ENCODE peak calls at places on chromosomes 1 and 21, in seven cellular contexts. One of them, this sample, is unnamed.

GRCh38 chr1:246151796-246152434 is 355.2 kb downstream of the SMYD3 start:
- DNase-seq in neuronal stem cell: no peak
- DNase-seq in H9: peak; percentile 49
- DNase-seq in mesenchymal stem cell: peak; percentile 60
- DNase-seq in H1: no peak
- DNase-seq in IMR-90: peak; percentile 9
- DNase-seq in trophoblast cell: peak; percentile 29
- DNase-seq in this sample: peak; percentile 67

GRCh38 chr1:226001852-226002666 is 2.9 kb upstream of the SDE2 start:
- DNase-seq in neuronal stem cell: no peak
- DNase-seq in H9: no peak
- DNase-seq in mesenchymal stem cell: no peak
- DNase-seq in H1: no peak
- DNase-seq in IMR-90: no peak
- DNase-seq in trophoblast cell: peak; percentile 56
- DNase-seq in this sample: peak; percentile 19

GRCh38 chr1:50920409-50920808 is 39.7 kb downstream of the FAF1 start:
- DNase-seq in neuronal stem cell: no peak
- DNase-seq in H9: no peak
- DNase-seq in mesenchymal stem cell: no peak
- DNase-seq in H1: no peak
- DNase-seq in IMR-90: no peak
- DNase-seq in trophoblast cell: no peak
- DNase-seq in this sample: no peak

GRCh38 chr1:111948209-111949131 is 41.0 kb downstream of the KCND3 start:
- DNase-seq in neuronal stem cell: no peak
- DNase-seq in H9: no peak
- DNase-seq in mesenchymal stem cell: no peak
- DNase-seq in H1: no peak
- DNase-seq in IMR-90: no peak
- DNase-seq in trophoblast cell: no peak
- DNase-seq in this sample: peak; percentile 89

GRCh38 chr21:41605178-41605933 is 97.4 kb upstream of the TMPRSS2 start:
- DNase-seq in neuronal stem cell: no peak
- DNase-seq in H9: no peak
- DNase-seq in mesenchymal stem cell: no peak
- DNase-seq in H1: no peak
- DNase-seq in IMR-90: no peak
- DNase-seq in trophoblast cell: no peak
- DNase-seq in this sample: no peak

GRCh38 chr1:113811353-113811887 is 856 bp downstream of the RSBN1 start:
- DNase-seq in neuronal stem cell: peak; percentile 44
- DNase-seq in H9: peak; percentile 35
- DNase-seq in mesenchymal stem cell: peak; percentile 44
- DNase-seq in H1: peak; percentile 5
- DNase-seq in IMR-90: peak; percentile 22
- DNase-seq in trophoblast cell: peak; percentile 73
- DNase-seq in this sample: peak; percentile 82

GRCh38 chr21:36113647-36114428 is 21.0 kb upstream of the CBR3 start:
- DNase-seq in neuronal stem cell: no peak
- DNase-seq in H9: no peak
- DNase-seq in mesenchymal stem cell: no peak
- DNase-seq in H1: no peak
- DNase-seq in IMR-90: no peak
- DNase-seq in trophoblast cell: peak; percentile 70
- DNase-seq in this sample: no peak

GRCh38 chr1:18484276-18484675 is 3.5 kb downstream of the KLHDC7A start:
- DNase-seq in neuronal stem cell: no peak
- DNase-seq in H9: no peak
- DNase-seq in mesenchymal stem cell: no peak
- DNase-seq in H1: no peak
- DNase-seq in IMR-90: no peak
- DNase-seq in trophoblast cell: no peak
- DNase-seq in this sample: no peak

GRCh38 chr1:61226791-61227567 is 144.6 kb downstream of the NFIA start:
- DNase-seq in neuronal stem cell: no peak
- DNase-seq in H9: no peak
- DNase-seq in mesenchymal stem cell: no peak
- DNase-seq in H1: no peak
- DNase-seq in IMR-90: no peak
- DNase-seq in trophoblast cell: no peak
- DNase-seq in this sample: no peak

GRCh38 chr1:21059021-21059420 is 117.7 kb downstream of the EIF4G3 start:
- DNase-seq in neuronal stem cell: no peak
- DNase-seq in H9: no peak
- DNase-seq in mesenchymal stem cell: no peak
- DNase-seq in H1: no peak
- DNase-seq in IMR-90: peak; percentile 34
- DNase-seq in trophoblast cell: no peak
- DNase-seq in this sample: no peak

GRCh38 chr21:33844890-33845205 is 70.8 kb downstream of the ATP5PO start:
- DNase-seq in neuronal stem cell: no peak
- DNase-seq in H9: no peak
- DNase-seq in mesenchymal stem cell: no peak
- DNase-seq in H1: no peak
- DNase-seq in IMR-90: no peak
- DNase-seq in trophoblast cell: no peak
- DNase-seq in this sample: no peak

GRCh38 chr1:11719313-11720032 is 16.5 kb upstream of the AGTRAP start:
- DNase-seq in neuronal stem cell: peak; percentile 48
- DNase-seq in H9: peak; percentile 67
- DNase-seq in mesenchymal stem cell: peak; percentile 56
- DNase-seq in H1: no peak
- DNase-seq in IMR-90: peak; percentile 61
- DNase-seq in trophoblast cell: peak; percentile 84
- DNase-seq in this sample: peak; percentile 45

GRCh38 chr1:10866314-10867091 is 70.1 kb upstream of the CASZ1 start:
- DNase-seq in neuronal stem cell: no peak
- DNase-seq in H9: peak; percentile 68
- DNase-seq in mesenchymal stem cell: peak; percentile 22
- DNase-seq in H1: no peak
- DNase-seq in IMR-90: peak; percentile 48
- DNase-seq in trophoblast cell: peak; percentile 10
- DNase-seq in this sample: peak; percentile 51

GRCh38 chr1:192657760-192658159 is 21.8 kb downstream of the RGS13 start:
- DNase-seq in neuronal stem cell: no peak
- DNase-seq in H9: no peak
- DNase-seq in mesenchymal stem cell: no peak
- DNase-seq in H1: no peak
- DNase-seq in IMR-90: no peak
- DNase-seq in trophoblast cell: peak; percentile 10
- DNase-seq in this sample: no peak

GRCh38 chr1:3219005-3219724 is 150.2 kb downstream of the PRDM16 start:
- DNase-seq in neuronal stem cell: no peak
- DNase-seq in H9: no peak
- DNase-seq in mesenchymal stem cell: no peak
- DNase-seq in H1: no peak
- DNase-seq in IMR-90: no peak
- DNase-seq in trophoblast cell: no peak
- DNase-seq in this sample: no peak

GRCh38 chr1:43455205-43455889 is 1.6 kb upstream of the HYI start:
- DNase-seq in neuronal stem cell: no peak
- DNase-seq in H9: no peak
- DNase-seq in mesenchymal stem cell: no peak
- DNase-seq in H1: no peak
- DNase-seq in IMR-90: no peak
- DNase-seq in trophoblast cell: no peak
- DNase-seq in this sample: no peak

GRCh38 chr21:25171438-25171837 is 435.8 kb downstream of the MRPL39 start:
- DNase-seq in neuronal stem cell: no peak
- DNase-seq in H9: no peak
- DNase-seq in mesenchymal stem cell: no peak
- DNase-seq in H1: no peak
- DNase-seq in IMR-90: peak; percentile 15
- DNase-seq in trophoblast cell: no peak
- DNase-seq in this sample: no peak

GRCh38 chr1:213474054-213474453 is 423.0 kb downstream of the RPS6KC1 start:
- DNase-seq in neuronal stem cell: no peak
- DNase-seq in H9: peak; percentile 31
- DNase-seq in mesenchymal stem cell: no peak
- DNase-seq in H1: no peak
- DNase-seq in IMR-90: no peak
- DNase-seq in trophoblast cell: no peak
- DNase-seq in this sample: peak; percentile 40

GRCh38 chr1:240245629-240246020 is 153.9 kb downstream of the FMN2 start:
- DNase-seq in neuronal stem cell: no peak
- DNase-seq in H9: no peak
- DNase-seq in mesenchymal stem cell: no peak
- DNase-seq in H1: no peak
- DNase-seq in IMR-90: peak; percentile 31
- DNase-seq in trophoblast cell: peak; percentile 47
- DNase-seq in this sample: no peak

DNA sequence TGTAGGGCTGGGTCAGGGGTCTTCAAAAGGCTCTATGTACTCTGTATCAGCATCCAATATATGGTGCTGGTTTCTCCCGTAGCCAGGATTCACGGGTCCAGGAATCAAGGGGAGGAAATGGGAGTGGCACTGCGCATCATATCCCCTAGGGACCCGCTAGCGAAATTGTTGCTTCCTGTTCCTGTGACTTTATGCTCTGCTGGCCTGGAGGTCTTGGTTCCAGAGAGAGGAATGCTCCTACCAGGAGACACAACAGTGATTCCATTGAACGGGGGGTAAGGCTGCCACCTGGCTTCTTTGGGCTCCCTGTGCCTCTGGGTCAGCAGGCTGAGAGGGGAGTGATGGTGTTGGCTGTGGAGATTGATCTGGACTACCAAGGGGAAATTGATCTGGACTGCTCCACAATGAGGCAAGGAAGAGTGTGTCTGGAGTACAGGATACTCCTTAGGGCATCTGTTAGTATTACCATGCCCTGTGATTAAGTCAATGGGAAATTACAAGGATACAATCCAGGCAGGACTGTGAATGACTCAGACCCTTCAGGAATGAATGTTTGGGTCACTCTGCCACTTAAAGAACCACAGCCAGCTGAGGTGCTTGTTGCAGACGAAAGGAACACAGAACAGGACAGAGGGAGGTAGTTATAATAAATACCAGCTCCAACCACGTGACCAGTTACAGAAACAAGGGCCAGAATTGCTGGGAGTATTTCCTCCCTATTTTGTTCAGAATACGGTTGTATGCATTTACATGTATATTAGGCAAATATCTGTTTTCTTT is 10.2 kb downstream of the SPSB1 start:
- DNase-seq in neuronal stem cell: no peak
- DNase-seq in H9: no peak
- DNase-seq in mesenchymal stem cell: peak; percentile 99
- DNase-seq in H1: no peak
- DNase-seq in IMR-90: peak; percentile 97
- DNase-seq in trophoblast cell: peak; percentile 74
- DNase-seq in this sample: no peak
- H2AK5ac ChIP-seq in neuronal stem cell: no peak overlapping the region
- H2AK5ac ChIP-seq in H9: no peak overlapping the region
- H2AK5ac ChIP-seq in mesenchymal stem cell: peak overlapping the region; percentile 90
- H2AK5ac ChIP-seq in H1: no peak overlapping the region
- H2AK5ac ChIP-seq in IMR-90: peak overlapping the region; percentile 96
- H2AK5ac ChIP-seq in trophoblast cell: no peak overlapping the region
- H2AK5ac ChIP-seq in this sample: no peak overlapping the region

GRCh38 chr1:58583496-58583895 is 6.4 kb upstream of the TACSTD2 start:
- DNase-seq in neuronal stem cell: no peak
- DNase-seq in H9: no peak
- DNase-seq in mesenchymal stem cell: no peak
- DNase-seq in H1: no peak
- DNase-seq in IMR-90: no peak
- DNase-seq in trophoblast cell: no peak
- DNase-seq in this sample: no peak

GRCh38 chr1:58584082-58584895 is 7.2 kb upstream of the TACSTD2 start:
- DNase-seq in neuronal stem cell: no peak
- DNase-seq in H9: no peak
- DNase-seq in mesenchymal stem cell: peak; percentile 93
- DNase-seq in H1: no peak
- DNase-seq in IMR-90: peak; percentile 96
- DNase-seq in trophoblast cell: no peak
- DNase-seq in this sample: peak; percentile 90

GRCh38 chr1:58585591-58586151 is 8.6 kb upstream of the TACSTD2 start:
- DNase-seq in neuronal stem cell: no peak
- DNase-seq in H9: no peak
- DNase-seq in mesenchymal stem cell: peak; percentile 52
- DNase-seq in H1: no peak
- DNase-seq in IMR-90: peak; percentile 56
- DNase-seq in trophoblast cell: no peak
- DNase-seq in this sample: no peak

GRCh38 chr1:58586296-58586695 is 9.2 kb upstream of the TACSTD2 start:
- DNase-seq in neuronal stem cell: no peak
- DNase-seq in H9: no peak
- DNase-seq in mesenchymal stem cell: no peak
- DNase-seq in H1: no peak
- DNase-seq in IMR-90: peak; percentile 39
- DNase-seq in trophoblast cell: no peak
- DNase-seq in this sample: no peak

GRCh38 chr1:58585166-58585565 is 8.1 kb upstream of the TACSTD2 start:
- DNase-seq in neuronal stem cell: no peak
- DNase-seq in H9: no peak
- DNase-seq in mesenchymal stem cell: no peak
- DNase-seq in H1: no peak
- DNase-seq in IMR-90: no peak
- DNase-seq in trophoblast cell: no peak
- DNase-seq in this sample: no peak
- H3K27me3 ChIP-seq in neuronal stem cell: no peaks in the 10 kb centered on the region
- H3K27me3 ChIP-seq in H9: no peaks in the 10 kb centered on the region
- H3K27me3 ChIP-seq in mesenchymal stem cell: no peaks in the 10 kb centered on the region
- H3K27me3 ChIP-seq in H1: no peaks in the 10 kb centered on the region
- H3K27me3 ChIP-seq in IMR-90: no peaks in the 10 kb centered on the region
- H3K27me3 ChIP-seq in trophoblast cell: no peaks in the 10 kb centered on the region
- H3K27me3 ChIP-seq in this sample: no peaks in the 10 kb centered on the region

GRCh38 chr1:36920371-36920770 is 113.9 kb downstream of the GRIK3 start:
- DNase-seq in neuronal stem cell: no peak
- DNase-seq in H9: peak; percentile 13
- DNase-seq in mesenchymal stem cell: no peak
- DNase-seq in H1: no peak
- DNase-seq in IMR-90: no peak
- DNase-seq in trophoblast cell: no peak
- DNase-seq in this sample: no peak

GRCh38 chr1:36920801-36921405 is 113.4 kb downstream of the GRIK3 start:
- DNase-seq in neuronal stem cell: no peak
- DNase-seq in H9: peak; percentile 18
- DNase-seq in mesenchymal stem cell: no peak
- DNase-seq in H1: no peak
- DNase-seq in IMR-90: no peak
- DNase-seq in trophoblast cell: no peak
- DNase-seq in this sample: no peak

GRCh38 chr1:36922593-36923251 is 111.6 kb downstream of the GRIK3 start:
- DNase-seq in neuronal stem cell: no peak
- DNase-seq in H9: no peak
- DNase-seq in mesenchymal stem cell: no peak
- DNase-seq in H1: no peak
- DNase-seq in IMR-90: no peak
- DNase-seq in trophoblast cell: no peak
- DNase-seq in this sample: no peak

GRCh38 chr1:36924282-36924791 is 110.0 kb downstream of the GRIK3 start:
- DNase-seq in neuronal stem cell: peak; percentile 93
- DNase-seq in H9: peak; percentile 84
- DNase-seq in mesenchymal stem cell: no peak
- DNase-seq in H1: peak; percentile 31
- DNase-seq in IMR-90: peak; percentile 18
- DNase-seq in trophoblast cell: peak; percentile 81
- DNase-seq in this sample: peak; percentile 86

GRCh38 chr1:36922071-36922470 is 112.2 kb downstream of the GRIK3 start:
- DNase-seq in neuronal stem cell: no peak
- DNase-seq in H9: peak; percentile 17
- DNase-seq in mesenchymal stem cell: no peak
- DNase-seq in H1: no peak
- DNase-seq in IMR-90: no peak
- DNase-seq in trophoblast cell: no peak
- DNase-seq in this sample: no peak
- H2AK5ac ChIP-seq in neuronal stem cell: no peak overlapping the region
- H2AK5ac ChIP-seq in H9: no peak overlapping the region
- H2AK5ac ChIP-seq in mesenchymal stem cell: no peak overlapping the region
- H2AK5ac ChIP-seq in H1: no peak overlapping the region
- H2AK5ac ChIP-seq in IMR-90: no peak overlapping the region
- H2AK5ac ChIP-seq in trophoblast cell: no peak overlapping the region
- H2AK5ac ChIP-seq in this sample: no peak overlapping the region

GRCh38 chr1:182614796-182615451 is 10.7 kb upstream of the RGS16 start:
- DNase-seq in neuronal stem cell: peak; percentile 73
- DNase-seq in H9: peak; percentile 72
- DNase-seq in mesenchymal stem cell: peak; percentile 98
- DNase-seq in H1: no peak
- DNase-seq in IMR-90: peak; percentile 79
- DNase-seq in trophoblast cell: peak; percentile 97
- DNase-seq in this sample: peak; percentile 97
- H3K27me3 ChIP-seq in neuronal stem cell: no peaks in the 10 kb centered on the region
- H3K27me3 ChIP-seq in H9: no peaks in the 10 kb centered on the region
- H3K27me3 ChIP-seq in mesenchymal stem cell: peaks cover 34% of the 10 kb centered on the region
- H3K27me3 ChIP-seq in H1: peaks cover 29% of the 10 kb centered on the region
- H3K27me3 ChIP-seq in IMR-90: peaks cover 20% of the 10 kb centered on the region
- H3K27me3 ChIP-seq in trophoblast cell: no peaks in the 10 kb centered on the region
- H3K27me3 ChIP-seq in this sample: no peaks in the 10 kb centered on the region